ENCODE peak calls at places on chromosomes 12 and 14, in eight cellular contexts. B is HCT116, H is transverse colon, S is suprapubic skin, Y is breast epithelium, N is K562, D is spleen, X is esophagus muscularis mucosa. G is an unnamed sample.

GRCh38 chr14:50045039-50045711 is 71.2 kb downstream of the VCPKMT start:
- DNase-seq in X (peak), Y (peak), B (no peak), N (no peak), S (no peak), D (peak), H (peak), G (no peak)

GRCh38 chr14:68885226-68886108 is 92.6 kb upstream of the ZFP36L1 start:
- DNase-seq in X (no peak), B (no peak), S (no peak), N (no peak), H (no peak), D (no peak), Y (peak), G (no peak)

GRCh38 chr12:53624956-53625355 is 1.2 kb downstream of the ATF7 start:
- DNase-seq in B (no peak), S (no peak), N (no peak), Y (no peak), X (peak), D (no peak), H (no peak), G (no peak)

GRCh38 chr12:15193927-15194326 is 27.3 kb downstream of the RERG start:
- DNase-seq in Y (no peak), S (no peak), B (no peak), H (no peak), X (no peak), D (no peak), N (no peak), G (no peak)

GRCh38 chr12:80877706-80878384 is 59.9 kb downstream of the LIN7A start:
- DNase-seq in X (no peak), H (no peak), N (no peak), S (no peak), D (no peak), B (no peak), Y (no peak), G (no peak)

GRCh38 chr12:43044241-43044640 is 454.7 kb upstream of the PRICKLE1 start:
- DNase-seq in D (no peak), S (no peak), N (no peak), B (no peak), Y (no peak), X (no peak), H (no peak), G (no peak)

GRCh38 chr12:95980437-95980836 is 15.7 kb downstream of the HAL start:
- DNase-seq in S (peak), B (no peak), Y (no peak), D (no peak), X (peak), N (no peak), H (no peak), G (no peak)

GRCh38 chr14:58871972-58872530 is 234.3 kb downstream of the DACT1 start:
- DNase-seq in D (no peak), B (no peak), H (no peak), N (no peak), Y (no peak), X (no peak), S (no peak), G (no peak)

GRCh38 chr14:30153662-30154061 is 226.0 kb upstream of the PRKD1 start:
- DNase-seq in B (no peak), N (no peak), Y (no peak), D (no peak), S (no peak), H (no peak), X (no peak), G (no peak)

GRCh38 chr14:53570411-53571387 is 385.9 kb downstream of the BMP4 start:
- DNase-seq in X (no peak), Y (no peak), B (no peak), H (no peak), D (no peak), S (no peak), N (no peak), G (no peak)

GRCh38 chr12:59940676-59941342 is 345.0 kb downstream of the SLC16A7 start:
- DNase-seq in H (no peak), S (no peak), D (no peak), X (no peak), N (no peak), B (no peak), Y (no peak), G (no peak)

GRCh38 chr14:98226411-98226810 is 1045.6 kb downstream of the BCL11B start:
- DNase-seq in S (no peak), N (no peak), X (peak), Y (no peak), B (no peak), D (no peak), H (no peak), G (no peak)

GRCh38 chr12:51922762-51923505 is 15.6 kb downstream of the ACVRL1 start:
- DNase-seq in Y (no peak), H (peak), B (no peak), S (no peak), D (no peak), N (no peak), X (no peak), G (no peak)

GRCh38 chr12:96241484-96242256 is 47.5 kb downstream of the ELK3 start:
- DNase-seq in B (no peak), S (peak), D (peak), N (no peak), H (peak), Y (no peak), X (no peak), G (no peak)

GRCh38 chr14:92341791-92342190 is 18.8 kb downstream of the SLC24A4 start:
- DNase-seq in B (no peak), S (no peak), H (no peak), D (no peak), X (no peak), Y (no peak), N (no peak), G (no peak)

GRCh38 chr14:76232782-76233181 is 81.1 kb downstream of the GPATCH2L start:
- DNase-seq in Y (no peak), N (no peak), B (no peak), H (no peak), D (no peak), X (no peak), S (no peak), G (no peak)

GRCh38 chr14:69464829-69465228 is 19.7 kb upstream of the PLEKHD1 start:
- DNase-seq in S (no peak), N (no peak), Y (no peak), B (no peak), D (no peak), H (no peak), X (no peak), G (no peak)

GRCh38 chr12:98758331-98758730 is 113.2 kb downstream of the APAF1 start:
- DNase-seq in S (no peak), N (no peak), B (no peak), Y (no peak), H (no peak), D (no peak), X (no peak), G (no peak)

GRCh38 chr12:30440826-30441602 is 254.7 kb downstream of the IPO8 start:
- DNase-seq in N (peak), X (peak), Y (no peak), S (no peak), H (no peak), B (peak), D (no peak), G (no peak)

GRCh38 chr14:31945074-31945613 is 132.0 kb upstream of the ARHGAP5 start:
- DNase-seq in N (no peak), X (no peak), B (no peak), S (no peak), H (peak), Y (no peak), D (no peak), G (no peak)

GRCh38 chr12:51818567-51819300 is 29.8 kb downstream of the FIGNL2 start:
- DNase-seq in N (no peak), X (no peak), D (no peak), S (no peak), Y (no peak), B (no peak), H (no peak), G (no peak)

GRCh38 chr12:11749943-11750690 is 100.6 kb downstream of the ETV6 start:
- DNase-seq in H (no peak), D (no peak), X (no peak), N (no peak), Y (no peak), B (no peak), S (no peak), G (no peak)

GRCh38 chr14:81682134-81682533 is 148.5 kb upstream of the SEL1L start:
- DNase-seq in N (no peak), X (no peak), H (no peak), Y (no peak), D (no peak), B (no peak), S (no peak), G (no peak)

DNA sequence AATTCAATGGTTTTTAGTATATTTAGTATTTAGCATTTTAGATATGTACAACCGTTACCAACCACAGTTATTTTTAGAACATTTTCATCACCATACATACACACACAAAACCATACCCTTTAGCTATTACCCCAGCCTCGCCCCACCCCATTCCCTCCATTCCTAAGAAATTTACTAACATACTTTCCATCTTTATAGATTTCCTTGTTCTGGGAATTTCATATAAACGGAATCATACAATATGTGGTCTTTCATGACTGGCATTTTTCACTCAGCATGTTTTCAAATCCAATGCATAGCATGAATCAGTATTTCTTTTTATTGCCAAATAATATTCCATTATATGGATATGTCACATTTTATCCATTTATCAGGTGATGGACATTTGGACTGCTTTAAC is 101.5 kb downstream of the TAOK3 start:
- DNase-seq in B (no peak), H (no peak), S (no peak), N (no peak), X (no peak), Y (no peak), D (no peak), G (no peak)
- TF ChIP-seq CTCF in B (no peak), H (no peak), S (no peak), N (no peak), X (no peak), Y (no peak), D (no peak), G (no peak)

DNA sequence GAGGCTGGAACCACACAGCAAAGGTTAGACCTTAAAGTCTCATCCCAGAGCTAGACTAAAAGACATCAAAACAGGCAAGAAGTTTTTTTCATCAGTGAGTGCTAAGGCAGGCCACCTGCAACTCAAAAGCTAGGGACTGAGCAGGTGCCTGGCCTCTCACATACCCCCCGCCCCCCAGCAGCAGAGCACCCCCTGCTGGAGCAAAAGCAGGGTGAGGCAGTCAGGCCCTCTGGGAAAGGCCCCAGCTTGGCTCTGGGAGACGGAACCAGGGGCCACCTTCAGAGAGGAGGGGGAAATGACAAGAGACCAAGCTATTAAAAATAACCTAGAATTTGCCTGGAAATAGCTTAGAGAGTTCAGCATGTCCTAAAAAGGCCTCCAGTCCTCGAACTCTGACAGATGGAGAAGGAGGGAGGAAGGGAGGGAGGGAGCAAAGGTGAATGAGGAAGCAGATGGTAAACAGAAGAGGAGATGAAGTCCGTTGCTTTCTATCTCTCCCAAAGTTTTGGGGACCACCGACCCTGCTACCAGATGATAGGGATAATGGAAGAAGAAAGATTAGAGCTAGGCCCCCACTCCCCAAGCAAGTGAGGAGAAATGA is 1.8 kb downstream of the ITGA7 start:
- DNase-seq in X (no peak), D (peak), H (no peak), N (peak), Y (no peak), S (no peak), B (no peak), G (no peak)
- TF ChIP-seq POLR2A in X (no peak), D (no peak), H (no peak), N (no peak), Y (no peak), S (no peak), B (no peak), G (no peak)

DNA sequence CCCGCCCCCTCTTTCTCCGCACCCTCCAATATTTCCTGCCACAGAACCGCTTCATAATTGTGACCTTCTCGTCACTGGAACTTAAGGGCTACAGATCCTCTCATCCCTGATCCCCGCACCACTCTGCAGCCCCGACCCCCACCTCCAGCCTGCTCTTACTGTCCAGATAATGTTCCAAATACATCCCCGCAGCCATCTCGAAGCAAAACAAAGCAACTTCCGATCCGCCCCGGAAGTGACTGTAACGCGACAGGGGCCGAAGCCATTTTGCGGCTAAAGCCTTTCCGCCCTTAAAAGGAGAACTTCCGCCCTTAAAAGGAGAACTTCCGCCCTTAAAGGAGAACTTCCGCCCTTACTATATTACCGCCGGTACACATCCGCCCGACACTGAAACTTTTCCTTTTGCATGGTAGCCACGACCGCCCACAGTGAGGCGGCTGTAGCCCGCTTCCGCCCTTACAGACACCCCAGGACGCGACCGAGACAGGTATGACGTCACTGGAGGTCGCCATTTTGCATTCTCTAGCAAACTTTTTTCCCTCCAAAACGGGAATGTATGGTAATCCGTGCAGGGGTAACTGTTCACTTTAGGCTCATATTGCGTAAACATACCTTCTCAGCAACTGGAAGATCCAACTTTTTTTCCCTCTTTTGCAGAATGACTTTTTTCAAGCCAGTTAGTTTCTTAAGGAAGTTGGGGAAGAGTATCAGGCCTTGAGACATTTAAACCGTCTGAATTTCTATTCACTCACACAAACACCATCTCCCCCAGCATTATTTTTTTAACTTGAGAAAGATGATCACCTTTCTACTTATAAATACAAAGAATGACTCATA is at the start of gene ING4:
- DNase-seq in H (peak), N (peak), X (peak), Y (peak), S (peak), D (peak), B (peak), G (peak)
- TF ChIP-seq POLR2AphosphoS5 in H (peak), N (peak), X (peak), Y (peak), S (peak), D (peak), B (peak), G (peak)

GRCh38 chr12:78562358-78563205 is 302.0 kb upstream of the SYT1 start:
- DNase-seq in B (peak), N (no peak), H (no peak), D (no peak), S (no peak), Y (no peak), X (no peak), G (no peak)
- TF ChIP-seq CTCF in B (peak), N (no peak), H (no peak), D (no peak), S (no peak), Y (no peak), X (no peak), G (no peak)

GRCh38 chr12:8081921-8082577 is at the start of gene NECAP1:
- DNase-seq in X (peak), B (peak), Y (peak), D (peak), H (peak), N (peak), S (peak), G (peak)
- TF ChIP-seq POLR2A in X (no peak), B (peak), Y (peak), D (peak), H (peak), N (peak), S (peak), G (peak)

GRCh38 chr14:66884149-66884548 is 305.1 kb upstream of the GARIN2 start:
- DNase-seq in D (no peak), S (no peak), N (no peak), B (no peak), H (no peak), Y (no peak), X (no peak), G (no peak)
- TF ChIP-seq POLR2AphosphoS5 in D (no peak), S (no peak), N (no peak), B (no peak), H (no peak), Y (no peak), X (no peak), G (no peak)

GRCh38 chr12:103966736-103967135 is 1.1 kb downstream of the TDG start:
- DNase-seq in X (no peak), N (no peak), D (no peak), Y (no peak), B (no peak), H (no peak), S (no peak), G (no peak)

GRCh38 chr12:103962493-103962892 is 3.2 kb upstream of the TDG start:
- DNase-seq in H (no peak), D (no peak), Y (no peak), S (no peak), X (no peak), N (no peak), B (no peak), G (no peak)

GRCh38 chr12:103964805-103965204 is 867 bp upstream of the TDG start:
- DNase-seq in S (no peak), H (no peak), N (no peak), Y (no peak), D (no peak), B (no peak), X (no peak), G (no peak)

GRCh38 chr12:103965255-103965589 is 450 bp upstream of the TDG start:
- DNase-seq in D (no peak), H (no peak), X (no peak), Y (no peak), B (no peak), S (no peak), N (no peak), G (no peak)

GRCh38 chr12:103965590-103966407 is at the start of gene TDG:
- DNase-seq in D (peak), S (peak), Y (peak), B (peak), X (peak), H (peak), N (peak), G (no peak)
- TF ChIP-seq CTCF in D (no peak), S (no peak), Y (no peak), B (no peak), X (no peak), H (peak), N (no peak), G (peak)

GRCh38 chr14:37197421-37198272 is at the start of gene MIPOL1:
- DNase-seq in D (peak), N (peak), Y (peak), S (peak), H (peak), X (peak), B (peak), G (no peak)
- TF ChIP-seq POLR2A in D (no peak), N (peak), Y (no peak), S (no peak), H (peak), X (no peak), B (peak), G (peak)